ENCODE peak calls at places on chromosomes 4 and X, in eight cellular contexts. One of them, this sample, is unnamed.

GRCh38 chrX:150363561-150364346 is 637 bp downstream of the MAMLD1 start:
- DNase-seq in fibroblast of pulmonary artery: peak
- DNase-seq in IMR-90: peak
- DNase-seq in fibroblast of lung: peak
- DNase-seq in bronchial epithelial cell: no peak
- DNase-seq in HL-60: no peak
- DNase-seq in lung: peak
- DNase-seq in lower lobe of right lung: peak
- DNase-seq in this sample: no peak

GRCh38 chrX:119272882-119273806 is 37.1 kb downstream of the PGRMC1 start:
- DNase-seq in fibroblast of pulmonary artery: peak
- DNase-seq in IMR-90: peak
- DNase-seq in fibroblast of lung: peak
- DNase-seq in bronchial epithelial cell: peak
- DNase-seq in HL-60: no peak
- DNase-seq in lung: no peak
- DNase-seq in lower lobe of right lung: peak
- DNase-seq in this sample: peak

GRCh38 chrX:74613350-74614192 is 853 bp downstream of the RLIM start:
- DNase-seq in fibroblast of pulmonary artery: peak
- DNase-seq in IMR-90: peak
- DNase-seq in fibroblast of lung: peak
- DNase-seq in bronchial epithelial cell: peak
- DNase-seq in HL-60: peak
- DNase-seq in lung: no peak
- DNase-seq in lower lobe of right lung: peak
- DNase-seq in this sample: peak

GRCh38 chr4:153248641-153249198 is 44.5 kb downstream of the TRIM2 start:
- DNase-seq in fibroblast of pulmonary artery: no peak
- DNase-seq in IMR-90: no peak
- DNase-seq in fibroblast of lung: no peak
- DNase-seq in bronchial epithelial cell: no peak
- DNase-seq in HL-60: no peak
- DNase-seq in lung: no peak
- DNase-seq in lower lobe of right lung: no peak
- DNase-seq in this sample: peak

GRCh38 chr4:39614487-39615162 is 24.0 kb downstream of the SMIM14 start:
- DNase-seq in fibroblast of pulmonary artery: peak
- DNase-seq in IMR-90: peak
- DNase-seq in fibroblast of lung: peak
- DNase-seq in bronchial epithelial cell: peak
- DNase-seq in HL-60: no peak
- DNase-seq in lung: no peak
- DNase-seq in lower lobe of right lung: no peak
- DNase-seq in this sample: peak

GRCh38 chrX:63417649-63418048 is 66.5 kb upstream of the SPIN4 start:
- DNase-seq in fibroblast of pulmonary artery: no peak
- DNase-seq in IMR-90: no peak
- DNase-seq in fibroblast of lung: no peak
- DNase-seq in bronchial epithelial cell: no peak
- DNase-seq in HL-60: no peak
- DNase-seq in lung: no peak
- DNase-seq in lower lobe of right lung: no peak
- DNase-seq in this sample: no peak

GRCh38 chr4:75344915-75345314 is 169.3 kb downstream of the RCHY1 start:
- DNase-seq in fibroblast of pulmonary artery: peak
- DNase-seq in IMR-90: peak
- DNase-seq in fibroblast of lung: peak
- DNase-seq in bronchial epithelial cell: peak
- DNase-seq in HL-60: no peak
- DNase-seq in lung: no peak
- DNase-seq in lower lobe of right lung: no peak
- DNase-seq in this sample: no peak

GRCh38 chr4:187478292-187479205 is 517.0 kb upstream of the ZFP42 start:
- DNase-seq in fibroblast of pulmonary artery: peak
- DNase-seq in IMR-90: peak
- DNase-seq in fibroblast of lung: peak
- DNase-seq in bronchial epithelial cell: peak
- DNase-seq in HL-60: no peak
- DNase-seq in lung: no peak
- DNase-seq in lower lobe of right lung: no peak
- DNase-seq in this sample: no peak

GRCh38 chr4:173499568-173500535 is 30.2 kb downstream of the HAND2 start:
- DNase-seq in fibroblast of pulmonary artery: no peak
- DNase-seq in IMR-90: no peak
- DNase-seq in fibroblast of lung: no peak
- DNase-seq in bronchial epithelial cell: no peak
- DNase-seq in HL-60: no peak
- DNase-seq in lung: no peak
- DNase-seq in lower lobe of right lung: no peak
- DNase-seq in this sample: no peak

GRCh38 chr4:101865501-101866062 is 75.1 kb downstream of the BANK1 start:
- DNase-seq in fibroblast of pulmonary artery: peak
- DNase-seq in IMR-90: peak
- DNase-seq in fibroblast of lung: no peak
- DNase-seq in bronchial epithelial cell: peak
- DNase-seq in HL-60: no peak
- DNase-seq in lung: no peak
- DNase-seq in lower lobe of right lung: no peak
- DNase-seq in this sample: no peak

GRCh38 chr4:8086751-8087445 is 71.7 kb downstream of the ABLIM2 start:
- DNase-seq in fibroblast of pulmonary artery: no peak
- DNase-seq in IMR-90: no peak
- DNase-seq in fibroblast of lung: no peak
- DNase-seq in bronchial epithelial cell: no peak
- DNase-seq in HL-60: no peak
- DNase-seq in lung: no peak
- DNase-seq in lower lobe of right lung: no peak
- DNase-seq in this sample: no peak

GRCh38 chrX:131779313-131779712 is 235.4 kb downstream of the OR13H1 start:
- DNase-seq in fibroblast of pulmonary artery: no peak
- DNase-seq in IMR-90: no peak
- DNase-seq in fibroblast of lung: no peak
- DNase-seq in bronchial epithelial cell: no peak
- DNase-seq in HL-60: no peak
- DNase-seq in lung: no peak
- DNase-seq in lower lobe of right lung: no peak
- DNase-seq in this sample: no peak

GRCh38 chr4:7826909-7827306 is 112.8 kb downstream of the AFAP1 start:
- DNase-seq in fibroblast of pulmonary artery: no peak
- DNase-seq in IMR-90: no peak
- DNase-seq in fibroblast of lung: no peak
- DNase-seq in bronchial epithelial cell: no peak
- DNase-seq in HL-60: no peak
- DNase-seq in lung: no peak
- DNase-seq in lower lobe of right lung: no peak
- DNase-seq in this sample: no peak

GRCh38 chrX:52015794-52016193 is 53.2 kb downstream of the MAGED4B start:
- DNase-seq in fibroblast of pulmonary artery: no peak
- DNase-seq in IMR-90: no peak
- DNase-seq in fibroblast of lung: no peak
- DNase-seq in bronchial epithelial cell: no peak
- DNase-seq in HL-60: no peak
- DNase-seq in lung: no peak
- DNase-seq in lower lobe of right lung: no peak
- DNase-seq in this sample: no peak

GRCh38 chr4:15586046-15586445 is 69.1 kb downstream of the FBXL5 start:
- DNase-seq in fibroblast of pulmonary artery: no peak
- DNase-seq in IMR-90: no peak
- DNase-seq in fibroblast of lung: peak
- DNase-seq in bronchial epithelial cell: no peak
- DNase-seq in HL-60: no peak
- DNase-seq in lung: no peak
- DNase-seq in lower lobe of right lung: no peak
- DNase-seq in this sample: no peak

GRCh38 chr4:164402554-164402953 is 351.4 kb upstream of the SMIM31 start:
- DNase-seq in fibroblast of pulmonary artery: no peak
- DNase-seq in IMR-90: no peak
- DNase-seq in fibroblast of lung: peak
- DNase-seq in bronchial epithelial cell: peak
- DNase-seq in HL-60: no peak
- DNase-seq in lung: no peak
- DNase-seq in lower lobe of right lung: no peak
- DNase-seq in this sample: no peak

DNA sequence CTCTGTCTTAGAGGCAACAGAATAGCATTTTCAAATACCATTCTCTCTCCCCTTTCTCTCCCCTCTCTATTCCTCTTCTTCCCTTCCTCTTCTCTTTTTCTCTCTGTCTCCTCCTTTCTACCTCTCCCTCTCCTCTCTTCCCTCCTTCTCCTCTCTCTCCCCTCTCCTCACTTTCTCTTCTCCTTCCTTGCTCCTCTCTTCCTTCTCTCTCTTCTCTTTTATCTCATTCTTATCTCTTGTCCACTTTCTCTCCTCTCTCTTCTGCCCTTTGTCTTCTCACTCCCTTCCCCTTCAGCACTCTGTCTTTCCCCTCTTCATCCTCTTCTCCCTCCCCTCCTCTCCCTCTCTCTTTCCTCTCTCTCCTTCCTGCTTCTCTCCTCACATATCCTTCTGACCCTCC is 2265.8 kb upstream of the TENM3 start:
- DNase-seq in fibroblast of pulmonary artery: no peak
- DNase-seq in IMR-90: no peak
- DNase-seq in fibroblast of lung: no peak
- DNase-seq in bronchial epithelial cell: no peak
- DNase-seq in HL-60: no peak
- DNase-seq in lung: no peak
- DNase-seq in lower lobe of right lung: no peak
- DNase-seq in this sample: no peak
- TF ChIP-seq CTCF in fibroblast of pulmonary artery: no peak
- TF ChIP-seq CTCF in IMR-90: no peak
- TF ChIP-seq CTCF in fibroblast of lung: no peak
- TF ChIP-seq CTCF in bronchial epithelial cell: no peak
- TF ChIP-seq CTCF in HL-60: no peak
- TF ChIP-seq CTCF in lung: no peak
- TF ChIP-seq CTCF in lower lobe of right lung: no peak
- TF ChIP-seq CTCF in this sample: no peak

GRCh38 chr4:151324449-151325319 is 721 bp downstream of the SH3D19 start:
- DNase-seq in fibroblast of pulmonary artery: peak
- DNase-seq in IMR-90: peak
- DNase-seq in fibroblast of lung: peak
- DNase-seq in bronchial epithelial cell: peak
- DNase-seq in HL-60: no peak
- DNase-seq in lung: peak
- DNase-seq in lower lobe of right lung: peak
- DNase-seq in this sample: no peak
- H3K4me3 ChIP-seq in fibroblast of pulmonary artery: peak
- H3K4me3 ChIP-seq in IMR-90: peak
- H3K4me3 ChIP-seq in fibroblast of lung: peak
- H3K4me3 ChIP-seq in bronchial epithelial cell: peak
- H3K4me3 ChIP-seq in HL-60: no peak
- H3K4me3 ChIP-seq in lung: peak
- H3K4me3 ChIP-seq in lower lobe of right lung: peak
- H3K4me3 ChIP-seq in this sample: no peak

DNA sequence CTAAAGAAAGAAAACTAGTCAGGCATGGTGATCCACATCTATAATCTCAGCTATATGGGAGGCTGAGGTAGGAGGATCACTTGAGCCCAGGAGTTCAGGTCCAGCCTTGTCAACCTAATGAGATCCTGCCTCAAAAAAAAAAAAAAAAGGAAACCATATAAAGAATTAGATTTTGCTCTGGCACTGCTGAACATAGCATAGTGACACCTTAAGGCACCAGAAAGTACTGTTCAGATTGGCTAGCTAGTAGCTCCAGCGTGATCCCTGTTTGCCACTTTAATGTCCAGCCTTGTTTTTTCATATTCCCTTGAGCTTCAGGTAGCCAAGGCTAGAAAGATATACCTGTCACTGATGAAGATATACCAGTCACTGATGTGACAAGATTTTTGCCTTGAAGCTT is 34.1 kb downstream of the EXOC1 start:
- DNase-seq in fibroblast of pulmonary artery: peak
- DNase-seq in IMR-90: no peak
- DNase-seq in fibroblast of lung: no peak
- DNase-seq in bronchial epithelial cell: no peak
- DNase-seq in HL-60: no peak
- DNase-seq in lung: no peak
- DNase-seq in lower lobe of right lung: no peak
- DNase-seq in this sample: no peak
- TF ChIP-seq CTCF in fibroblast of pulmonary artery: peak
- TF ChIP-seq CTCF in IMR-90: no peak
- TF ChIP-seq CTCF in fibroblast of lung: no peak
- TF ChIP-seq CTCF in bronchial epithelial cell: no peak
- TF ChIP-seq CTCF in HL-60: no peak
- TF ChIP-seq CTCF in lung: no peak
- TF ChIP-seq CTCF in lower lobe of right lung: no peak
- TF ChIP-seq CTCF in this sample: no peak

DNA sequence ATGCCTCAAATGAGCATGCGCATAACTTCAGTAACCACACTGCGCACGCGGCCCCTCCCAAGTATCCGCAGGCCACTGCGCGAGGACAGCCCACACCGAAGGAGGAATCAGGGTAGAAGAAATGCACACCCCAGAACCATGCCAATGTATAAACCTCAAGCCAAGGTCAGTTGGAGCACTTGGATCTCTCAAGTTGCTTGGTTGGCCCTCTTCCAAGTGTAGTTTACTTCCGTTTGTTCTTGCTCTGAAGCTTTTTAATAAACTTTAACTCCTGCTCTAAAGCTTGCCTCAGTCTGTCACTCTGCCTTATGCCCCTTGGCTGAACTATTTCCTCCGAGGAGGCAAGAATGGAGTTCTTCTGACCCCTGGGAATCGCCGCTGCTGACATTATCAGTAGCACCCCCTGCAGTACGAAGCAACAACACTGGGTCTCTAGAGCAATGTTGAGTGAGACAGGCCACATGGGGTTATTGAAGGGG is 22.0 kb upstream of the SPINK2 start:
- DNase-seq in fibroblast of pulmonary artery: peak
- DNase-seq in IMR-90: no peak
- DNase-seq in fibroblast of lung: peak
- DNase-seq in bronchial epithelial cell: peak
- DNase-seq in HL-60: peak
- DNase-seq in lung: peak
- DNase-seq in lower lobe of right lung: peak
- DNase-seq in this sample: no peak
- H3K4me3 ChIP-seq in fibroblast of pulmonary artery: no peak
- H3K4me3 ChIP-seq in IMR-90: no peak
- H3K4me3 ChIP-seq in fibroblast of lung: no peak
- H3K4me3 ChIP-seq in bronchial epithelial cell: peak
- H3K4me3 ChIP-seq in HL-60: no peak
- H3K4me3 ChIP-seq in lung: no peak
- H3K4me3 ChIP-seq in lower lobe of right lung: no peak
- H3K4me3 ChIP-seq in this sample: no peak

DNA sequence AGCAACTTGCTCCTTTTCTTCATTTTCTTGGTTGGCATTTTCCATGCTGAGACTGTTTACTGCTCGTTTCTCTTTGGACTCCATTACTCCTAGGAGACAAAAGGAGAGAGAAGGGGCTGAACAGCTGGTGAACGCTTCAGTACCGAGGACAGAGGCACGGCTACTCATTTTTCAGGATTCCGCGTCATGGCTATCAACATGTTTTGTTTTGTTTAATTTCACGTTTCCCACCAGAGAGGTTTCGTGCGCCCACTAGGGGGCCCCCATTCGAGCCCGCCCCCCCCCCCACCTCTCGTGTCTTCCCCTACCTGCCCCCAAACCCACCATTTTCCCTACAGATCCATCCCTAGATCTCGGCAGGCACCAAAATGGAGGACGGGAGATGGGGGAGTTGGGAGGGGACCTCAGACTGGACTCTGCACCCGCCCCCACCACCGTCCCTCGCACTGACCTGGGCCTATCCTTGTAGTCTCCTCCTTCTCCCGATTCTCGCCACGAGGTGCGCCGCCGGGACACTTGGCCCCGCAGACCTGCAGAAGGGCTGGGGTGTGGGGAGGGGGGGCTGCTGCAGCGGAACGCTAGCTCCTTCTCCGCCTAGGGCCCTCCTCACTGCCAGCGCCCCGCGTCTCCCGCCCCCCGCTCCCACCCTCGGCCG is 653 bp downstream of the BEX1 start:
- DNase-seq in fibroblast of pulmonary artery: peak
- DNase-seq in IMR-90: peak
- DNase-seq in fibroblast of lung: peak
- DNase-seq in bronchial epithelial cell: peak
- DNase-seq in HL-60: peak
- DNase-seq in lung: no peak
- DNase-seq in lower lobe of right lung: no peak
- DNase-seq in this sample: no peak
- TF ChIP-seq CTCF in fibroblast of pulmonary artery: no peak
- TF ChIP-seq CTCF in IMR-90: no peak
- TF ChIP-seq CTCF in fibroblast of lung: no peak
- TF ChIP-seq CTCF in bronchial epithelial cell: no peak
- TF ChIP-seq CTCF in HL-60: no peak
- TF ChIP-seq CTCF in lung: no peak
- TF ChIP-seq CTCF in lower lobe of right lung: no peak
- TF ChIP-seq CTCF in this sample: no peak